ENCODE peak calls at places on chromosomes 12 and 14, in nine cellular contexts. One of them, this sample, is unnamed.
A peak's percentile ranks its signal among the peaks of the same experiment; 100 is the strongest.

GRCh38 chr12:77940011-77940423 is 109.3 kb downstream of the NAV3 start:
- DNase-seq in activated naive CD4-positive, alpha-beta T cell treated with anti-CD3 and anti-CD28 coated beads for 36 hours: no peak
- DNase-seq in NCI-H1694: no peak
- DNase-seq in transverse colon: no peak
- DNase-seq in stimulated activated CD8-positive, alpha-beta memory T cell treated with anti-CD3 and anti-CD28 coated beads, Interleukin-7, amount 100 ng/mL, for 24 hours: no peak
- DNase-seq in neural crest cell: no peak
- DNase-seq in left cardiac atrium: no peak
- DNase-seq in suprapubic skin: no peak
- DNase-seq in central memory CD4-positive, alpha-beta T cell: no peak
- DNase-seq in this sample: no peak

GRCh38 chr12:25718081-25718731 is 165.1 kb upstream of the LMNTD1 start:
- DNase-seq in central memory CD4-positive, alpha-beta T cell: no peak
- DNase-seq in NCI-H1694: no peak
- DNase-seq in suprapubic skin: no peak
- DNase-seq in neural crest cell: no peak
- DNase-seq in stimulated activated CD8-positive, alpha-beta memory T cell treated with anti-CD3 and anti-CD28 coated beads, Interleukin-7, amount 100 ng/mL, for 24 hours: no peak
- DNase-seq in activated naive CD4-positive, alpha-beta T cell treated with anti-CD3 and anti-CD28 coated beads for 36 hours: no peak
- DNase-seq in left cardiac atrium: no peak
- DNase-seq in transverse colon: no peak
- DNase-seq in this sample: no peak

GRCh38 chr12:49730568-49731101 is 10.7 kb upstream of the TMBIM6 start:
- DNase-seq in suprapubic skin: no peak
- DNase-seq in central memory CD4-positive, alpha-beta T cell: no peak
- DNase-seq in stimulated activated CD8-positive, alpha-beta memory T cell treated with anti-CD3 and anti-CD28 coated beads, Interleukin-7, amount 100 ng/mL, for 24 hours: no peak
- DNase-seq in NCI-H1694: no peak
- DNase-seq in transverse colon: no peak
- DNase-seq in neural crest cell: no peak
- DNase-seq in activated naive CD4-positive, alpha-beta T cell treated with anti-CD3 and anti-CD28 coated beads for 36 hours: no peak
- DNase-seq in left cardiac atrium: no peak
- DNase-seq in this sample: no peak

GRCh38 chr12:116332705-116333380 is 55.4 kb upstream of the MED13L start:
- DNase-seq in central memory CD4-positive, alpha-beta T cell: no peak
- DNase-seq in NCI-H1694: no peak
- DNase-seq in suprapubic skin: no peak
- DNase-seq in activated naive CD4-positive, alpha-beta T cell treated with anti-CD3 and anti-CD28 coated beads for 36 hours: no peak
- DNase-seq in neural crest cell: no peak
- DNase-seq in stimulated activated CD8-positive, alpha-beta memory T cell treated with anti-CD3 and anti-CD28 coated beads, Interleukin-7, amount 100 ng/mL, for 24 hours: no peak
- DNase-seq in left cardiac atrium: no peak
- DNase-seq in transverse colon: no peak
- DNase-seq in this sample: no peak

GRCh38 chr12:92556141-92556540 is 146.6 kb upstream of the PLEKHG7 start:
- DNase-seq in stimulated activated CD8-positive, alpha-beta memory T cell treated with anti-CD3 and anti-CD28 coated beads, Interleukin-7, amount 100 ng/mL, for 24 hours: no peak
- DNase-seq in NCI-H1694: no peak
- DNase-seq in transverse colon: no peak
- DNase-seq in activated naive CD4-positive, alpha-beta T cell treated with anti-CD3 and anti-CD28 coated beads for 36 hours: no peak
- DNase-seq in suprapubic skin: no peak
- DNase-seq in neural crest cell: no peak
- DNase-seq in left cardiac atrium: no peak
- DNase-seq in central memory CD4-positive, alpha-beta T cell: no peak
- DNase-seq in this sample: no peak

GRCh38 chr12:30643366-30643765 is 52.3 kb downstream of the IPO8 start:
- DNase-seq in neural crest cell: no peak
- DNase-seq in NCI-H1694: no peak
- DNase-seq in left cardiac atrium: no peak
- DNase-seq in suprapubic skin: no peak
- DNase-seq in stimulated activated CD8-positive, alpha-beta memory T cell treated with anti-CD3 and anti-CD28 coated beads, Interleukin-7, amount 100 ng/mL, for 24 hours: no peak
- DNase-seq in central memory CD4-positive, alpha-beta T cell: no peak
- DNase-seq in transverse colon: no peak
- DNase-seq in activated naive CD4-positive, alpha-beta T cell treated with anti-CD3 and anti-CD28 coated beads for 36 hours: no peak
- DNase-seq in this sample: no peak

GRCh38 chr12:100651694-100652093 is 78.2 kb downstream of the GAS2L3 start:
- DNase-seq in neural crest cell: no peak
- DNase-seq in suprapubic skin: no peak
- DNase-seq in left cardiac atrium: no peak
- DNase-seq in transverse colon: no peak
- DNase-seq in activated naive CD4-positive, alpha-beta T cell treated with anti-CD3 and anti-CD28 coated beads for 36 hours: no peak
- DNase-seq in stimulated activated CD8-positive, alpha-beta memory T cell treated with anti-CD3 and anti-CD28 coated beads, Interleukin-7, amount 100 ng/mL, for 24 hours: no peak
- DNase-seq in NCI-H1694: no peak
- DNase-seq in central memory CD4-positive, alpha-beta T cell: no peak
- DNase-seq in this sample: no peak

GRCh38 chr14:52241102-52241793 is 26.2 kb upstream of the PTGDR start:
- DNase-seq in stimulated activated CD8-positive, alpha-beta memory T cell treated with anti-CD3 and anti-CD28 coated beads, Interleukin-7, amount 100 ng/mL, for 24 hours: no peak
- DNase-seq in transverse colon: no peak
- DNase-seq in suprapubic skin: no peak
- DNase-seq in left cardiac atrium: no peak
- DNase-seq in NCI-H1694: no peak
- DNase-seq in activated naive CD4-positive, alpha-beta T cell treated with anti-CD3 and anti-CD28 coated beads for 36 hours: no peak
- DNase-seq in central memory CD4-positive, alpha-beta T cell: no peak
- DNase-seq in neural crest cell: no peak
- DNase-seq in this sample: no peak

GRCh38 chr14:50099335-50099734 is 17.0 kb downstream of the VCPKMT start:
- DNase-seq in suprapubic skin: no peak
- DNase-seq in left cardiac atrium: no peak
- DNase-seq in activated naive CD4-positive, alpha-beta T cell treated with anti-CD3 and anti-CD28 coated beads for 36 hours: no peak
- DNase-seq in NCI-H1694: no peak
- DNase-seq in stimulated activated CD8-positive, alpha-beta memory T cell treated with anti-CD3 and anti-CD28 coated beads, Interleukin-7, amount 100 ng/mL, for 24 hours: no peak
- DNase-seq in central memory CD4-positive, alpha-beta T cell: no peak
- DNase-seq in neural crest cell: no peak
- DNase-seq in transverse colon: peak; percentile 31
- DNase-seq in this sample: no peak

GRCh38 chr12:129868566-129868965 is 35.3 kb downstream of the TMEM132D start:
- DNase-seq in left cardiac atrium: no peak
- DNase-seq in transverse colon: no peak
- DNase-seq in suprapubic skin: no peak
- DNase-seq in central memory CD4-positive, alpha-beta T cell: no peak
- DNase-seq in neural crest cell: no peak
- DNase-seq in stimulated activated CD8-positive, alpha-beta memory T cell treated with anti-CD3 and anti-CD28 coated beads, Interleukin-7, amount 100 ng/mL, for 24 hours: no peak
- DNase-seq in NCI-H1694: no peak
- DNase-seq in activated naive CD4-positive, alpha-beta T cell treated with anti-CD3 and anti-CD28 coated beads for 36 hours: no peak
- DNase-seq in this sample: no peak

GRCh38 chr14:100688598-100689499 is 37.8 kb upstream of the DLK1 start:
- DNase-seq in left cardiac atrium: no peak
- DNase-seq in activated naive CD4-positive, alpha-beta T cell treated with anti-CD3 and anti-CD28 coated beads for 36 hours: no peak
- DNase-seq in NCI-H1694: no peak
- DNase-seq in central memory CD4-positive, alpha-beta T cell: no peak
- DNase-seq in stimulated activated CD8-positive, alpha-beta memory T cell treated with anti-CD3 and anti-CD28 coated beads, Interleukin-7, amount 100 ng/mL, for 24 hours: no peak
- DNase-seq in transverse colon: no peak
- DNase-seq in neural crest cell: no peak
- DNase-seq in suprapubic skin: no peak
- DNase-seq in this sample: no peak

GRCh38 chr12:24820872-24821271 is 128.0 kb downstream of the BCAT1 start:
- DNase-seq in transverse colon: no peak
- DNase-seq in neural crest cell: no peak
- DNase-seq in suprapubic skin: no peak
- DNase-seq in central memory CD4-positive, alpha-beta T cell: no peak
- DNase-seq in stimulated activated CD8-positive, alpha-beta memory T cell treated with anti-CD3 and anti-CD28 coated beads, Interleukin-7, amount 100 ng/mL, for 24 hours: no peak
- DNase-seq in NCI-H1694: no peak
- DNase-seq in activated naive CD4-positive, alpha-beta T cell treated with anti-CD3 and anti-CD28 coated beads for 36 hours: no peak
- DNase-seq in left cardiac atrium: no peak
- DNase-seq in this sample: no peak

GRCh38 chr12:88242161-88242925 is 100.2 kb downstream of the TMTC3 start:
- DNase-seq in suprapubic skin: no peak
- DNase-seq in left cardiac atrium: peak; percentile 32
- DNase-seq in transverse colon: no peak
- DNase-seq in activated naive CD4-positive, alpha-beta T cell treated with anti-CD3 and anti-CD28 coated beads for 36 hours: peak; percentile 65
- DNase-seq in stimulated activated CD8-positive, alpha-beta memory T cell treated with anti-CD3 and anti-CD28 coated beads, Interleukin-7, amount 100 ng/mL, for 24 hours: no peak
- DNase-seq in NCI-H1694: no peak
- DNase-seq in neural crest cell: no peak
- DNase-seq in central memory CD4-positive, alpha-beta T cell: no peak
- DNase-seq in this sample: peak; percentile 56

GRCh38 chr14:97453991-97454390 is 656.8 kb downstream of the VRK1 start:
- DNase-seq in transverse colon: no peak
- DNase-seq in central memory CD4-positive, alpha-beta T cell: no peak
- DNase-seq in left cardiac atrium: no peak
- DNase-seq in activated naive CD4-positive, alpha-beta T cell treated with anti-CD3 and anti-CD28 coated beads for 36 hours: no peak
- DNase-seq in neural crest cell: no peak
- DNase-seq in stimulated activated CD8-positive, alpha-beta memory T cell treated with anti-CD3 and anti-CD28 coated beads, Interleukin-7, amount 100 ng/mL, for 24 hours: no peak
- DNase-seq in suprapubic skin: no peak
- DNase-seq in NCI-H1694: no peak
- DNase-seq in this sample: no peak

GRCh38 chr12:84276215-84276614 is 636.4 kb downstream of the SLC6A15 start:
- DNase-seq in suprapubic skin: no peak
- DNase-seq in transverse colon: no peak
- DNase-seq in central memory CD4-positive, alpha-beta T cell: no peak
- DNase-seq in stimulated activated CD8-positive, alpha-beta memory T cell treated with anti-CD3 and anti-CD28 coated beads, Interleukin-7, amount 100 ng/mL, for 24 hours: no peak
- DNase-seq in activated naive CD4-positive, alpha-beta T cell treated with anti-CD3 and anti-CD28 coated beads for 36 hours: no peak
- DNase-seq in left cardiac atrium: no peak
- DNase-seq in neural crest cell: no peak
- DNase-seq in NCI-H1694: no peak
- DNase-seq in this sample: no peak

GRCh38 chr14:31787377-31787776 is 226.2 kb downstream of the NUBPL start:
- DNase-seq in stimulated activated CD8-positive, alpha-beta memory T cell treated with anti-CD3 and anti-CD28 coated beads, Interleukin-7, amount 100 ng/mL, for 24 hours: no peak
- DNase-seq in suprapubic skin: no peak
- DNase-seq in neural crest cell: no peak
- DNase-seq in NCI-H1694: no peak
- DNase-seq in transverse colon: no peak
- DNase-seq in central memory CD4-positive, alpha-beta T cell: no peak
- DNase-seq in left cardiac atrium: no peak
- DNase-seq in activated naive CD4-positive, alpha-beta T cell treated with anti-CD3 and anti-CD28 coated beads for 36 hours: no peak
- DNase-seq in this sample: no peak

GRCh38 chr14:101504096-101504948 is 57.0 kb upstream of the DIO3 start:
- DNase-seq in suprapubic skin: peak; percentile 65
- DNase-seq in stimulated activated CD8-positive, alpha-beta memory T cell treated with anti-CD3 and anti-CD28 coated beads, Interleukin-7, amount 100 ng/mL, for 24 hours: no peak
- DNase-seq in activated naive CD4-positive, alpha-beta T cell treated with anti-CD3 and anti-CD28 coated beads for 36 hours: peak; percentile 2
- DNase-seq in neural crest cell: no peak
- DNase-seq in central memory CD4-positive, alpha-beta T cell: no peak
- DNase-seq in left cardiac atrium: peak; percentile 3
- DNase-seq in NCI-H1694: no peak
- DNase-seq in transverse colon: peak; percentile 1
- DNase-seq in this sample: no peak

GRCh38 chr12:57851552-57852186 is 5.1 kb upstream of the CTDSP2 start:
- DNase-seq in central memory CD4-positive, alpha-beta T cell: no peak
- DNase-seq in activated naive CD4-positive, alpha-beta T cell treated with anti-CD3 and anti-CD28 coated beads for 36 hours: no peak
- DNase-seq in NCI-H1694: no peak
- DNase-seq in neural crest cell: no peak
- DNase-seq in transverse colon: no peak
- DNase-seq in suprapubic skin: no peak
- DNase-seq in stimulated activated CD8-positive, alpha-beta memory T cell treated with anti-CD3 and anti-CD28 coated beads, Interleukin-7, amount 100 ng/mL, for 24 hours: no peak
- DNase-seq in left cardiac atrium: no peak
- DNase-seq in this sample: no peak

GRCh38 chr12:15928345-15928744 is 17.2 kb downstream of the DERA start:
- DNase-seq in stimulated activated CD8-positive, alpha-beta memory T cell treated with anti-CD3 and anti-CD28 coated beads, Interleukin-7, amount 100 ng/mL, for 24 hours: no peak
- DNase-seq in transverse colon: no peak
- DNase-seq in left cardiac atrium: no peak
- DNase-seq in neural crest cell: no peak
- DNase-seq in central memory CD4-positive, alpha-beta T cell: no peak
- DNase-seq in NCI-H1694: no peak
- DNase-seq in suprapubic skin: no peak
- DNase-seq in activated naive CD4-positive, alpha-beta T cell treated with anti-CD3 and anti-CD28 coated beads for 36 hours: no peak
- DNase-seq in this sample: no peak

GRCh38 chr12:21773263-21773741 is 1.2 kb downstream of the KCNJ8 start:
- DNase-seq in transverse colon: peak; percentile 34
- DNase-seq in NCI-H1694: no peak
- DNase-seq in neural crest cell: peak; percentile 36
- DNase-seq in central memory CD4-positive, alpha-beta T cell: no peak
- DNase-seq in left cardiac atrium: peak; percentile 59
- DNase-seq in activated naive CD4-positive, alpha-beta T cell treated with anti-CD3 and anti-CD28 coated beads for 36 hours: peak; percentile 38
- DNase-seq in suprapubic skin: no peak
- DNase-seq in stimulated activated CD8-positive, alpha-beta memory T cell treated with anti-CD3 and anti-CD28 coated beads, Interleukin-7, amount 100 ng/mL, for 24 hours: no peak
- DNase-seq in this sample: peak; percentile 58

GRCh38 chr14:34931206-34931605 is 51.6 kb upstream of the SRP54 start:
- DNase-seq in activated naive CD4-positive, alpha-beta T cell treated with anti-CD3 and anti-CD28 coated beads for 36 hours: peak; percentile 56
- DNase-seq in central memory CD4-positive, alpha-beta T cell: peak; percentile 83
- DNase-seq in transverse colon: peak; percentile 20
- DNase-seq in neural crest cell: no peak
- DNase-seq in suprapubic skin: no peak
- DNase-seq in stimulated activated CD8-positive, alpha-beta memory T cell treated with anti-CD3 and anti-CD28 coated beads, Interleukin-7, amount 100 ng/mL, for 24 hours: no peak
- DNase-seq in left cardiac atrium: no peak
- DNase-seq in NCI-H1694: no peak
- DNase-seq in this sample: no peak

GRCh38 chr12:124438415-124439056 is 128.9 kb downstream of the NCOR2 start:
- DNase-seq in transverse colon: no peak
- DNase-seq in NCI-H1694: no peak
- DNase-seq in central memory CD4-positive, alpha-beta T cell: no peak
- DNase-seq in left cardiac atrium: no peak
- DNase-seq in stimulated activated CD8-positive, alpha-beta memory T cell treated with anti-CD3 and anti-CD28 coated beads, Interleukin-7, amount 100 ng/mL, for 24 hours: no peak
- DNase-seq in activated naive CD4-positive, alpha-beta T cell treated with anti-CD3 and anti-CD28 coated beads for 36 hours: no peak
- DNase-seq in neural crest cell: no peak
- DNase-seq in suprapubic skin: no peak
- DNase-seq in this sample: no peak

GRCh38 chr12:9039397-9039977 is 50.1 kb downstream of the KLRG1 start:
- DNase-seq in activated naive CD4-positive, alpha-beta T cell treated with anti-CD3 and anti-CD28 coated beads for 36 hours: no peak
- DNase-seq in NCI-H1694: peak; percentile 66
- DNase-seq in suprapubic skin: no peak
- DNase-seq in central memory CD4-positive, alpha-beta T cell: peak; percentile 67
- DNase-seq in left cardiac atrium: no peak
- DNase-seq in neural crest cell: no peak
- DNase-seq in stimulated activated CD8-positive, alpha-beta memory T cell treated with anti-CD3 and anti-CD28 coated beads, Interleukin-7, amount 100 ng/mL, for 24 hours: no peak
- DNase-seq in transverse colon: no peak
- DNase-seq in this sample: no peak

This sample was measured in adrenal gland.